ENCODE peak calls at places on chromosomes 5 and 9, in four cellular contexts. C is right cardiac atrium, K is endothelial cell of umbilical vein, R is cardiac muscle cell. M is an unnamed sample.

GRCh38 chr5:60883229-60883628 is 39.2 kb upstream of the ELOVL7 start:
- DNase-seq in C (no peak), K (no peak), R (no peak), M (no peak)

GRCh38 chr5:125890387-125890955 is 532.7 kb upstream of the GRAMD2B start:
- DNase-seq in C (peak; percentile 18), K (no peak), R (no peak), M (no peak)

GRCh38 chr9:70040506-70040905 is 3.1 kb upstream of the MAMDC2 start:
- DNase-seq in C (no peak), K (no peak), R (no peak), M (no peak)

GRCh38 chr5:75044406-75044805 is 8.0 kb downstream of the GCNT4 start:
- DNase-seq in C (no peak), K (no peak), R (no peak), M (no peak)

GRCh38 chr5:59560553-59560952 is 333.0 kb downstream of the PDE4D start:
- DNase-seq in C (no peak), K (no peak), R (no peak), M (no peak)

GRCh38 chr9:123316053-123316718 is 39.8 kb upstream of the CRB2 start:
- DNase-seq in C (no peak), K (no peak), R (no peak), M (no peak)

GRCh38 chr5:145407300-145408047 is 427.7 kb downstream of the PRELID2 start:
- DNase-seq in C (no peak), K (no peak), R (no peak), M (no peak)

GRCh38 chr5:95959964-95960801 is 1.5 kb downstream of the ELL2 start:
- DNase-seq in C (no peak), K (peak; percentile 69), R (no peak), M (no peak)

GRCh38 chr9:125835655-125836054 is 88.5 kb downstream of the PBX3 start:
- DNase-seq in C (no peak), K (peak; percentile 8), R (no peak), M (no peak)

GRCh38 chr9:125826850-125827249 is 79.7 kb downstream of the PBX3 start:
- DNase-seq in C (no peak), K (no peak), R (no peak), M (no peak)

GRCh38 chr9:125825762-125826161 is 78.6 kb downstream of the PBX3 start:
- DNase-seq in C (no peak), K (no peak), R (no peak), M (no peak)

GRCh38 chr9:125829743-125830142 is 82.6 kb downstream of the PBX3 start:
- DNase-seq in C (peak; percentile 61), K (peak; percentile 50), R (no peak), M (peak; percentile 47)
- H3K4me3 ChIP-seq in C (peak overlapping the region; percentile 91), K (peak overlapping the region; percentile 29), R (no peak overlapping the region), M (no peak overlapping the region)

GRCh38 chr5:141211-141610 is 49.2 kb downstream of the PLEKHG4B start:
- DNase-seq in C (no peak), K (no peak), R (no peak), M (no peak)

GRCh38 chr5:140443-140829 is 48.5 kb downstream of the PLEKHG4B start:
- DNase-seq in C (no peak), K (no peak), R (no peak), M (no peak)

GRCh38 chr5:143041-143440 is 48.3 kb upstream of the LRRC14B start:
- DNase-seq in C (peak; percentile 22), K (no peak), R (no peak), M (no peak)

GRCh38 chr5:142246-142810 is 49.0 kb upstream of the LRRC14B start:
- DNase-seq in C (no peak), K (no peak), R (no peak), M (no peak)

DNA sequence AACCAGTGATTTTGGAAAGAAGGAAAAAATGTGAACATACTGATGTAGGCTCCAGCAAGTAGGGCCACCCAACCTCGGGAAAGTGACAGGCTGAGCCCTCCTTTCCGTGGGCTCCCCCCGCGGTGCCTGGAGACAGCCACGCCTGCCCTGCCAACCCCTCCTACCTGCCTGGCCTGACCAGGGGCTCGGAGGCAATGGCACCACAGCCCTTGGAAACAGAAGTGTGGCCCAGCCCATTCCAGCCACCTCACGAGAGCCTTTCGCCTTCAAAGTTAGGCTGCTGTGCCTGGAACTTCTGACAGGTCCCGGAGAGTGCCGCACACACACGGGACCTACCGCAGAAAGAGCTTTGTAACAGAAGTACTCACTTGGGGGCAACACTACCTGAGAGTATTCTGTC is 49.5 kb upstream of the LRRC14B start:
- DNase-seq in C (no peak), K (no peak), R (no peak), M (no peak)
- H3K27ac ChIP-seq in C (no peak overlapping the region), K (no peak overlapping the region), R (no peak overlapping the region), M (no peak overlapping the region)

DNA sequence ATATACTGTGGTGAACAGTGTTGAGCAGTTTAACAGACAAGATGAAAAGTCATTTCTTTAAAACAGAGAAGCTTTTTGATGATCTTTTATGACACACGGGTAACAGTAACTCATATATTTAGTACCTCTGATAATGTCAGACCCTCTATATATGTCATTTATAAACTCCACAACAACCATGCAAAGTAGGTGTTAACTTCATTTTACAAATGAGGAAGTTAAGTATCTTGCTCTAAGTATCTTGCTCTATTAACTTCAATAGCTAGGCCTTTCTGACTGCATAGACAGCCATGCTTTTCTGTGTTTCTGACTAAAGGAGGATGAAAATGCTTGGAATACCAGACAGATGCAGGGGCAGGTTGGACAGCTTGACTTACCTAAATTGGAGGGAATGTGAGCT is 1.8 kb downstream of the NUDT2 start:
- DNase-seq in C (no peak), K (no peak), R (no peak), M (no peak)
- H3K4me1 ChIP-seq in C (no peaks in the 10 kb centered on the region), K (peaks cover 8% of the 10 kb centered on the region), R (peaks cover 4% of the 10 kb centered on the region), M (peaks cover 8% of the 10 kb centered on the region)

GRCh38 chr5:171390883-171391677 is 3.4 kb downstream of the NPM1 start:
- DNase-seq in C (no peak), K (no peak), R (no peak), M (no peak)
- H3K4me3 ChIP-seq in C (no peak overlapping the region), K (peak overlapping the region; percentile 88), R (peak overlapping the region; percentile 95), M (no peak overlapping the region)

GRCh38 chr9:23783509-23783908 is 42.5 kb downstream of the ELAVL2 start:
- DNase-seq in C (no peak), K (no peak), R (no peak), M (no peak)

GRCh38 chr9:23777328-23777727 is 48.7 kb downstream of the ELAVL2 start:
- DNase-seq in C (no peak), K (no peak), R (no peak), M (no peak)

GRCh38 chr9:23784962-23785361 is 41.1 kb downstream of the ELAVL2 start:
- DNase-seq in C (no peak), K (no peak), R (no peak), M (no peak)

GRCh38 chr9:23779220-23779619 is 46.8 kb downstream of the ELAVL2 start:
- DNase-seq in C (peak; percentile 22), K (no peak), R (peak; percentile 73), M (peak; percentile 55)

GRCh38 chr9:23781111-23781510 is 44.9 kb downstream of the ELAVL2 start:
- DNase-seq in C (no peak), K (no peak), R (no peak), M (no peak)
- H3K27ac ChIP-seq in C (no peak overlapping the region), K (no peak overlapping the region), R (no peak overlapping the region), M (no peak overlapping the region)

GRCh38 chr9:134634667-134635230 is 6.9 kb upstream of the COL5A1 start:
- DNase-seq in C (peak; percentile 26), K (no peak), R (no peak), M (no peak)

GRCh38 chr9:134636142-134636507 is 5.5 kb upstream of the COL5A1 start:
- DNase-seq in C (peak; percentile 18), K (no peak), R (no peak), M (no peak)

GRCh38 chr9:134634190-134634589 is 7.4 kb upstream of the COL5A1 start:
- DNase-seq in C (no peak), K (no peak), R (no peak), M (no peak)

GRCh38 chr9:134637241-134637640 is 4.4 kb upstream of the COL5A1 start:
- DNase-seq in C (peak; percentile 20), K (no peak), R (no peak), M (no peak)

GRCh38 chr9:134635431-134636141 is 6.0 kb upstream of the COL5A1 start:
- DNase-seq in C (peak; percentile 37), K (no peak), R (no peak), M (no peak)
- H3K4me1 ChIP-seq in C (no peaks in the 10 kb centered on the region), K (no peaks in the 10 kb centered on the region), R (no peaks in the 10 kb centered on the region), M (no peaks in the 10 kb centered on the region)